ENCODE peak calls at places on chromosomes 13 and 19, in four cellular contexts. B is adrenal gland, F is HCT116, Z is IMR-90. E is an unnamed sample.

GRCh38 chr19:48993175-48994034 is at the start of the genes GYS1 and RUVBL2:
- DNase-seq in B (peak; percentile 100), F (peak; percentile 99), Z (peak; percentile 99), E (peak; percentile 100)

GRCh38 chr19:52397310-52398090 is at the start of gene ZNF528:
- DNase-seq in B (peak; percentile 97), F (no peak), Z (peak; percentile 92), E (peak; percentile 99)

GRCh38 chr19:49790866-49791265 is 22.2 kb downstream of the FUZ start:
- DNase-seq in B (peak; percentile 88), F (no peak), Z (peak; percentile 11), E (peak; percentile 90)

GRCh38 chr19:45245334-45245787 is at the start of gene EXOC3L2:
- DNase-seq in B (peak; percentile 42), F (no peak), Z (no peak), E (peak; percentile 81)

GRCh38 chr19:41958367-41959055 is 610 bp downstream of the RABAC1 start:
- DNase-seq in B (peak; percentile 67), F (peak; percentile 40), Z (peak; percentile 62), E (peak; percentile 90)

GRCh38 chr19:6103217-6103644 is 7.1 kb downstream of the RFX2 start:
- DNase-seq in B (peak; percentile 95), F (no peak), Z (peak; percentile 87), E (peak; percentile 89)

GRCh38 chr13:96090240-96091101 is 564 bp downstream of the HS6ST3 start:
- DNase-seq in B (no peak), F (no peak), Z (no peak), E (peak; percentile 49)

GRCh38 chr13:47038196-47038595 is 141.3 kb upstream of the HTR2A start:
- DNase-seq in B (no peak), F (no peak), Z (peak; percentile 31), E (no peak)

GRCh38 chr19:41565384-41565730 is 10.6 kb upstream of the CEACAM21 start:
- DNase-seq in B (no peak), F (no peak), Z (no peak), E (no peak)

GRCh38 chr13:29567411-29567810 is 28.1 kb downstream of the SLC7A1 start:
- DNase-seq in B (no peak), F (no peak), Z (no peak), E (no peak)

GRCh38 chr13:35884211-35884610 is 247.0 kb downstream of the DCLK1 start:
- DNase-seq in B (no peak), F (no peak), Z (no peak), E (no peak)

GRCh38 chr13:109383683-109384082 is 402.7 kb downstream of the IRS2 start:
- DNase-seq in B (no peak), F (no peak), Z (peak; percentile 79), E (no peak)

GRCh38 chr19:5452594-5453565 is 2.3 kb upstream of the ZNRF4 start:
- DNase-seq in B (no peak), F (peak; percentile 78), Z (peak; percentile 20), E (no peak)

GRCh38 chr19:53432088-53432661 is 391 bp downstream of the ZNF761 start:
- DNase-seq in B (peak; percentile 24), F (no peak), Z (peak; percentile 13), E (peak; percentile 60)

GRCh38 chr19:33438016-33438671 is 64.6 kb downstream of the CEBPG start:
- DNase-seq in B (no peak), F (no peak), Z (peak; percentile 10), E (peak; percentile 66)

GRCh38 chr19:19459099-19459498 is 53.6 kb downstream of the GATAD2A start:
- DNase-seq in B (no peak), F (no peak), Z (peak; percentile 73), E (no peak)

GRCh38 chr19:1079566-1080111 is 12.7 kb downstream of the ARHGAP45 start:
- DNase-seq in B (no peak), F (no peak), Z (no peak), E (peak; percentile 61)

GRCh38 chr13:40777166-40777956 is 6.4 kb upstream of the MRPS31 start:
- DNase-seq in B (peak; percentile 29), F (peak; percentile 65), Z (peak; percentile 37), E (no peak)

GRCh38 chr13:32917504-32917903 is 98.7 kb upstream of the KL start:
- DNase-seq in B (no peak), F (no peak), Z (peak; percentile 32), E (no peak)

GRCh38 chr19:898663-899062 is 5.4 kb downstream of the RNU6-9 start:
- DNase-seq in B (no peak), F (no peak), Z (no peak), E (no peak)

DNA sequence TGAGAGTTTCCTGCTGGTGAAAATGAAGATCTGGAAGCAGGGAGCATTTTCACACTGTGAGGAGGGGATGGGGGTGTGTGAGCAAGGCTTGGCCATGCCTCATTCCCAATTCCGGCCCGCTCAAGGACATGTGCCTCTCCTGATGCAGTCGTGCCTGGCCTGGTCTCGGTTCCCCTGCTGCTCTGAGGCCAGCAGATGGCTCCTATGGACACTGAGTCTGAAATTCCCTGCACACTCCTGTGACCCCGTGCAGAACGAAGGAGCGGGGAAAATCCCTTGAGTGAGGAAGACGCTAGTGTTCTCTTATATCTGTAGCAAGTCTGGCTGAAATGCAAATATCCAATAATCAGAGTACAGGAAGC is 363 bp upstream of the ZNF763 start:
- DNase-seq in B (peak; percentile 73), F (no peak), Z (no peak), E (peak; percentile 75)
- H3K27ac ChIP-seq in B (peak overlapping the region; percentile 96), F (no peak overlapping the region), Z (peak overlapping the region; percentile 4), E (peak overlapping the region; percentile 83)

DNA sequence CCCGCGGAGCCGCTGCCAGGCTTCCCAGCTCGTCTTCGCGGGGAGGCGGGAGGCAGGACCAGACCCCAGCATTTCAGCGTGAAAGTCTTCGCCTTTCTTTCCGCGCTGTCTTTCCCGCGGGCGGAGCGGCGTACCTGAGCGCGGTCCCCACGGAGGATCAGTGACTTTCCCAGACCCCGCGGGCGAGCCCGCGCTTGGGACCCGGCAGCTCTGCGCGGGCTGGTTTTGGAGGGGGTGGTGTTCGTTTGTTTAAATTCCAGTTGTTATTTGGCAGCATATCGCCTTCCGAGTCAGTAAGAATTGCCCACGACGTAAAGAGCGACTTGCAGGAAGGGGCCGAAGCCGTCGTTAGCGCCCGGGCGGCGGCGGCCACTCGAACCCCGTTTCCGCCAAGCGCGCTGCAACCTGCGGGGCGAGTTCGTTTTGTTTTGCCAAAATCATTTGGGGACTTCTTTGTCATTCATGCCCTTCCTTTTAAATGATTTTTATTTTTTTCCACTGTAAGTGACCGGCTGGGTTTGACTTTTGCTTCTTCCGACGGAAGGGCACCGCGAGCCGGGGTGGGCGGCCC is 76.1 kb downstream of the ZIC5 start:
- DNase-seq in B (no peak), F (no peak), Z (no peak), E (no peak)
- H3K4me3 ChIP-seq in B (no peak overlapping the region), F (no peak overlapping the region), Z (no peak overlapping the region), E (peak overlapping the region; percentile 47)

DNA sequence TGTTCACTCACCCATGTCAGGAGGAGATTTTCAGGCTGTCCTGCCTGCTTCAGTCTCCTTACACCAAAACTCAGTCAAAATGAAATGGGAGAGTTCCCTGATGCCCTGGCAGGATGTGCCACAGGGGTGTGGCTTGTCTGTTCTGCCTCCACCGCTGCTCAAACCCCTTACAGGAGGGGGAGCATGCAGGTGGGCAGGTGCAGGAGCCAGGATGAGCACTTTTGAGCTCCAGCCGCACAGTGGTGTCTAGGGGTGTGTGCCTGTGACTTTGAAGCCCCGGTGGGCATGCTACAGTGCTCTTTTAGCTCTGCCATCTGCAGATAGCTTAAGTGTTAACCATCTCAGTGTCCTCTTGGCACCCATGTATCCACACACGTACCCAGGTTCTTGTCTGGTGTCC is 71.9 kb upstream of the IPO5 start:
- DNase-seq in B (no peak), F (no peak), Z (no peak), E (no peak)
- H3K27ac ChIP-seq in B (no peak overlapping the region), F (no peak overlapping the region), Z (no peak overlapping the region), E (no peak overlapping the region)

DNA sequence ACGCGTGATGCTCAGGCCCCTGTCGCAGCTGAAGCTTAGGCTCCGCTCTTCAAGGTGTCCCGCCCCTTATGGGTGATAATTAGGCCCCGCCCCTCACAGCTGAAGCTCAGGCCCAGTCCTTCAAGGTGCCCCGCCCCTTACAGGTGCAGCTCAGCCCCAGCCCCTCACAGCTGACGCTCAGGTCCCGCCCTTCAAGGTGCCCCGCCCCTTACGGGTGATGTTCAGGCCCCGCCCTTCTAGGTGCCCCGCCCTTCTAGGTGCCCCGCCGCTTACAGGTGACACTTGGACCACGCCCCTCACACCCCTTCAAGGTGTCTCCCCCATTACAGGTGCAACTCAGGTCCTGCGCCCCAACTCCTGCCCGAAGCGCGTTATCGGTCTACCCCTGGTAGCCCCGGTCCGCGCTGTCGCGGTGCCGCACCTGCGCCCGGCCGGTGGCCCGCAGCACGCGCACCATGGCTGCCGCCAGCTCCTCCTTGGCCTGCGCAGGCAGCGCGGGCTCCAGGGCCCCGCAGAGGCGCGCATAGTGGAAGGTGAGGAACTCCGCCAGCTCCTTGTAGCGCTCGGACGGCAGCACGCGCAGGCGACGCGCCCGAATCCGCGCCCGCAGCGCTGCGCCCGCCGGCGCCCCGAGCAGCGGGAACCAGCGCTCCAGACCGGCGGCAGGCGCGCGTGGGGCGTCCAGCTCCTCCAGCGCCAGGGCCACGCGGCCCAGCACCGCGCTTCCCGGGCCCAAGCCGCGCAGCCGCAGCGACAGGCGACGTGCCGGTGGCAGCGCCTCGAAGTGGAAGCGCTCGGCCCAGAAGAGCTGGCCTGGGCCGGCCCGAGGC is 7.3 kb downstream of the RASAL3 start:
- DNase-seq in B (no peak), F (peak; percentile 27), Z (no peak), E (no peak)
- H3K4me3 ChIP-seq in B (no peak overlapping the region), F (no peak overlapping the region), Z (no peak overlapping the region), E (peak overlapping the region; percentile 17)